ENCODE peak calls at places on chromosomes 13 and 19, in four cellular contexts. U, R, K and V are unnamed samples.

GRCh38 chr13:113589961-113590339 is 5.4 kb downstream of the TFDP1 start:
- DNase-seq in U (no peak), K (no peak), R (no peak), V (no peak)

GRCh38 chr19:7904074-7905020 is 670 bp downstream of the MAP2K7 start:
- DNase-seq in U (no peak), K (no peak), R (peak), V (no peak)

GRCh38 chr19:49799798-49800376 is 13.2 kb downstream of the FUZ start:
- DNase-seq in R (no peak), U (no peak), K (no peak), V (no peak)

GRCh38 chr13:80109313-80109712 is 231.6 kb downstream of the SPRY2 start:
- DNase-seq in K (no peak), U (no peak), R (no peak), V (no peak)

GRCh38 chr13:111092685-111093084 is 22.4 kb upstream of the ARHGEF7 start:
- DNase-seq in K (no peak), R (no peak), U (no peak), V (no peak)

GRCh38 chr13:111490611-111491010 is 170.2 kb downstream of the TEX29 start:
- DNase-seq in U (no peak), R (no peak), K (no peak), V (no peak)

GRCh38 chr13:84481958-84482357 is 599.7 kb upstream of the SLITRK1 start:
- DNase-seq in R (no peak), K (no peak), U (no peak), V (no peak)

GRCh38 chr13:40993119-40993518 is 26.0 kb downstream of the ELF1 start:
- DNase-seq in U (no peak), R (no peak), K (no peak), V (no peak)

GRCh38 chr13:92510416-92510815 is 716.2 kb upstream of the GPC6 start:
- DNase-seq in R (no peak), U (no peak), K (no peak), V (no peak)

GRCh38 chr19:39752390-39752789 is 14.6 kb upstream of the CLC start:
- DNase-seq in R (no peak), U (no peak), K (no peak), V (no peak)

GRCh38 chr13:43757266-43757665 is 29.5 kb downstream of the ENOX1 start:
- DNase-seq in K (no peak), R (no peak), U (no peak), V (no peak)

GRCh38 chr13:43760257-43760656 is 26.5 kb downstream of the ENOX1 start:
- DNase-seq in U (no peak), R (no peak), K (no peak), V (no peak)

GRCh38 chr13:43763143-43763759 is 23.5 kb downstream of the ENOX1 start:
- DNase-seq in K (no peak), R (no peak), U (no peak), V (no peak)

GRCh38 chr13:43755844-43756243 is 30.9 kb downstream of the ENOX1 start:
- DNase-seq in U (no peak), R (no peak), K (no peak), V (no peak)

DNA sequence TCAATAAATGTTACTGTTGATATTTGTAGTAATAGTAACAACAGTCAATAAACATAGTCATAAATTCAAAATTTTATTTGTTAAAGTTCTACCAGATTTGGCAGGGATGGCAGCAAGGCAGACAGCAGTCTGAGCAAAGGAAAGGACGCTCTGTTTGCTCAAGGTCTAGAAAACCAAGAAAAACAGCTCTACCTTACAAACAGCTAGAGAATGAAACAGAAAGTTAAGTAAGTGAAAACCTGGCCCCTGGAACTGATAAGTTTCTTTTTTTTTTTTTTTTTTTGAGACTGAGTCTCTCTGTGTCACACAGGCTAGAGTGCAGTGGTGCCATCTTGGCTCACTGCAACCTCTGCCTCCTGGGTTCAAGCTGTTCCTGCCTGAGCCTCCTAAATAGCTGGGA is 27.9 kb downstream of the ENOX1 start:
- DNase-seq in R (no peak), K (no peak), U (no peak), V (no peak)
- TF ChIP-seq POLR2AphosphoS5 in R (no peak), K (no peak), U (no peak), V (no peak)

DNA sequence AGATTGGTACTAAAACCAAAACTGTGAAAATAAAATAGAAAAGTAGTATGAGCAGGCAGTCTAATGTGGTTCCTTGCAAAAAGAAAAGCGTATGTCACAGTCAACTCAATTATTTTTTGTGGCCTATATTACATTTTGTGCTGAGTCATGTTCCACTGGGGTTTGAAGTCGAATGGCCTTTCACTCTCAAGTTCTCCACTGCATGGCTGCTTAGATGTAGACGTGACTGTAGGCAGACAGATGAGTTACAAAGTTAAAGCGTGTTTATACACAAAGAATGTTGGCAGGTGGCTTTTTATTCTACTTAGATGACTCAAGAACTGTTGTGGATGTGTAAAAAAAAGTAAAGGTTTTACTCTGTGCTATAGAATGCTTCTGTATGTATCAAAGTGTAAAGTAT is 133.9 kb downstream of the SLITRK6 start:
- DNase-seq in R (no peak), U (no peak), K (no peak), V (no peak)
- TF ChIP-seq TCF7L2 in R (no peak), U (no peak), K (no peak), V (no peak)

DNA sequence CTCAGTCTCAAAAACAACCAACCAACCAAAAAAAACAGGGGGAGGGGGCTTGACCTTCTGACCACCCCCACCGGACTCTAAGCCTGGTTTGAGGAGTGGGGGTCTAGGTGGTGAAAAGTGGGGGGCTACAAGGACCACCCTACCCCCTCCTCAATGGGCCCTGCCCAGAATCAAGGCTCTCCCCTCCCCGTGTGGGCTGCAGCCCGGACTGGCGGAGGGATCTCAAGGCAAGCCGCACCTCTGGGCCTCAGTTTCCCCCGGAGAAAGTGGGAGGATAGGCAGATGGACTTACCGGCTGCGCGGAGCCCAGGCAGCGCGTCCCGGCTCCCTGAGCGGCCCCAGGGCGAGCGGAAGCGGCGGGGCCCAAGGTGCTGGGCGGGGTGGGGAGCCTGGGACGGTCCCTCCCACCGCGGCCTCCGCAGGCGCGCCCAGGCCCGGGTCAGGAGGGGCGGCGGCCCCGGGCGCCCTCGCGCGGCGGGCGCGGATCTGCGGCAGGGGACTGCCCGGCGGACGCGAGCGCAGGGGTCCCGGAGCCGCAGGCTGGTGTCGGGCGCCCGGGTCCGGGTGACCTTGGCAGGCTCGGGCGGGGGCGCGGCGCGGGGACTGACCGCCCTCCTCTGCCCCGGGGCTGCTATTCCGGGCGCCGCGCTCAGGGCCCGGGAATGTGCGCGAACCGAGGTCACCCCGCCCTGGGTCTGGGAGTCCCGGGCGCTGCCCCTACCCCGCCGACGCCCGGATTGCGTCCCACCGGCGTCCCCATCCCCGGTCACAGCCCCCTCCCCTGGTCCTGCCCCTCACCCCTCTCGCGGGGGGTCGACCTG is at the start of gene ADAMTSL5:
- DNase-seq in U (no peak), K (peak), R (peak), V (no peak)
- TF ChIP-seq POLR2AphosphoS5 in U (peak), K (no peak), R (no peak), V (peak)

GRCh38 chr19:32313866-32314265 is 31.5 kb upstream of the ZNF507 start:
- DNase-seq in K (no peak), R (no peak), U (no peak), V (no peak)

GRCh38 chr19:32307591-32307990 is 37.8 kb upstream of the ZNF507 start:
- DNase-seq in K (no peak), R (no peak), U (no peak), V (no peak)

GRCh38 chr19:32308436-32309077 is 36.9 kb upstream of the ZNF507 start:
- DNase-seq in R (no peak), U (no peak), K (no peak), V (no peak)

GRCh38 chr19:32311371-32311770 is 34.0 kb upstream of the ZNF507 start:
- DNase-seq in U (no peak), R (no peak), K (no peak), V (no peak)

DNA sequence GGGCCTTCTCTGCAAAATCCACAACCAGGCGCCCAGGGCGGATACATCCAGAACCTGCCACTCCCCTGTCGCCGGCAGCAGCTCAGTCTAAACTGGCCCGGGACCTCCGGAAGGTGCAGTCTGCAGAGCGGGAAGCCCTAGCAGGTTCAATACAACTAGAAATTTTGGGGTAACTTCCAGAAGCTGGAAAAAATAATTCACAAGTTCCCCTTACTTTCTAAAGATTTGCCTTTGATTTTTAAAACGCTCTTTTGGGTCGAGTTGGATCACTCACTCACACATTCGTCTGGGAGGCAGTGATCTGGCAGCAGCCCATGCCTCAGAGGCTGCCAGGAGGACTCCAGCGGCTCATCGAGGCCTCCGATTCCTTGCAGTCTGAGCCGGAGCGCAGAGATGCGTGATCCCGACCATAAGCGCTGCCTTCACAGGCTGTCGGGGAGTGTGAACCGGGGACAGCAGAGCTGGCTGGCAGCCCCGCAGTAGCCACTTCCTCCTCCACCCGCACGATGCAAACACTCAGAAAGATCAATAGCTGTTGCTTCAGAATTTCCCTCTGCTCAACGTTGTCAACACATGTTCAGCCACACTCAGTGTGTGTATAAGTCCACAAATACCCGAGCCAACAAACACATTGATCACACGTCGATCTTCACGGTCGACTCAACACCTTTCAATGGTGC is 35.6 kb upstream of the ZNF507 start:
- DNase-seq in K (no peak), U (no peak), R (no peak), V (no peak)
- TF ChIP-seq TCF7L2 in K (no peak), U (no peak), R (no peak), V (no peak)

DNA sequence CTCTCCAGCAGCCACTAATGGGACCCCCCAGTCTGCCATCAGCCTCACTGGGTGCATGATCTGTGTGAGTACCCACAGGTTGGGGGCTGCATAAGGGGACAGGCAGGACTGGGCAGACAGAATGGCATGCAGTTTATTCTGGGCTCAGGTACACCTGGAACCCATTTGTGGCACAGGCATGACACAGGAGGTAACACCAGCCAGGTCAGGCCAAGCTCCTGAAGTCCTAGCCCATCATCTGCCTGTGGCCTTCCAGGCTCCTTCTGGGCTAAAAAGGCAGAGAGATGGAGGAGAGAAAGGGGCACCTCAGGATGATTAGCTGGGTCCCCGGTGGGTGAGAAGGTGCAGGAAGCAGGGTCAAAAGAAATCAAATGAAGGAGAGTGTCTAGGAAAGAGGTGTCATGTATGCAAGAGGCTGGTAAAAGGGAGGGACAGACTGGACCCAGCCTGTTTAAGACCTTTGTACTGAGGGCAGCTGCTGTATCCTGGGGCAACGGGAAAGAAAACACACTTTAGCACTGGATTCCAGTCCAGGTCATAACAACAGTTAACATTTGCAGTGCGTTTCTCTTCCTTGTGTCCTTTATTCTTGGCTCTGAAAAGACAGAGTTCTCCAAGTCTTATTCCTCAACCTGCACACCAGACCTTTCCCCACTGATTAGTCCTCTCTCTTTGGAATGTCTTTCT is 20.2 kb upstream of the DGKH start:
- DNase-seq in K (peak), R (no peak), U (no peak), V (no peak)
- TF ChIP-seq POLR2AphosphoS5 in K (no peak), R (no peak), U (no peak), V (no peak)

GRCh38 chr19:34305221-34306058 is 51.1 kb downstream of the GARRE1 start:
- DNase-seq in R (no peak), U (no peak), K (no peak), V (no peak)
- TF ChIP-seq TCF7L2 in R (no peak), U (no peak), K (no peak), V (no peak)

GRCh38 chr19:55681131-55682087 is 6.4 kb downstream of the EPN1 start:
- DNase-seq in U (no peak), R (no peak), K (no peak), V (no peak)
- TF ChIP-seq POLR2AphosphoS5 in U (no peak), R (no peak), K (no peak), V (no peak)